ENCODE peak calls at places on chromosomes 7 and 10, in eight cellular contexts. A is T follicular helper cell, C is NCI-H748 treated with DMSO at 0.1 percent for 48 hours, I is lung, N is AG10803, J is head of caudate nucleus, W is brain microvascular endothelial cell, G is COLO829. L is an unnamed sample.

GRCh38 chr10:124725791-124726190 is 18.4 kb downstream of the FAM53B start:
- DNase-seq in I (no peak), G (no peak), N (no peak), C (no peak), A (no peak), J (peak; percentile 13), W (no peak), L (no peak)

GRCh38 chr7:44867073-44867990 is 18.0 kb downstream of the PURB start:
- DNase-seq in N (peak; percentile 82), C (no peak), I (no peak), W (peak; percentile 95), J (no peak), A (no peak), G (peak; percentile 37), L (no peak)

GRCh38 chr7:99729501-99730261 is 5.3 kb downstream of the CYP3A7 start:
- DNase-seq in C (no peak), A (no peak), J (no peak), W (no peak), G (peak; percentile 34), I (no peak), N (peak; percentile 34), L (no peak)

GRCh38 chr7:137656227-137656849 is 190.4 kb downstream of the DGKI start:
- DNase-seq in G (peak; percentile 89), W (peak; percentile 83), A (peak; percentile 16), N (peak; percentile 77), J (peak; percentile 77), I (peak; percentile 70), C (peak; percentile 71), L (peak; percentile 61)

GRCh38 chr10:92420554-92421275 is 129.7 kb downstream of the MARCHF5 start:
- DNase-seq in N (no peak), A (no peak), G (no peak), J (no peak), W (no peak), I (no peak), C (no peak), L (no peak)

GRCh38 chr10:98916751-98917150 is 318.9 kb downstream of the HPSE2 start:
- DNase-seq in J (no peak), C (no peak), G (peak; percentile 35), A (no peak), W (peak; percentile 20), I (no peak), N (no peak), L (no peak)

GRCh38 chr10:75398238-75398629 is 3.3 kb downstream of the ZNF503 start:
- DNase-seq in W (no peak), J (no peak), A (no peak), I (no peak), G (no peak), N (no peak), C (no peak), L (no peak)

GRCh38 chr10:62662471-62662870 is 142.0 kb upstream of the ADO start:
- DNase-seq in J (no peak), C (no peak), G (no peak), I (no peak), W (no peak), A (no peak), N (no peak), L (no peak)

GRCh38 chr7:114051871-114052324 is 133.1 kb upstream of the PPP1R3A start:
- DNase-seq in I (no peak), A (no peak), W (no peak), N (no peak), J (no peak), G (no peak), C (no peak), L (no peak)

GRCh38 chr10:74977913-74978847 is 133.3 kb upstream of the SAMD8 start:
- DNase-seq in C (no peak), A (no peak), G (no peak), J (no peak), N (no peak), W (no peak), I (no peak), L (no peak)

GRCh38 chr7:70479153-70480021 is 652.6 kb upstream of the GALNT17 start:
- DNase-seq in A (no peak), C (no peak), W (no peak), J (no peak), I (no peak), N (no peak), G (no peak), L (no peak)

GRCh38 chr7:47149208-47149864 is 432.6 kb downstream of the TNS3 start:
- DNase-seq in W (no peak), N (no peak), G (no peak), J (no peak), I (no peak), A (no peak), C (no peak), L (no peak)

GRCh38 chr10:74502963-74503608 is 323.3 kb upstream of the KAT6B start:
- DNase-seq in N (peak; percentile 52), W (peak; percentile 37), A (no peak), J (no peak), G (peak; percentile 8), I (no peak), C (no peak), L (no peak)

GRCh38 chr10:34479520-34480179 is 335.4 kb downstream of the PARD3 start:
- DNase-seq in I (no peak), N (no peak), G (no peak), W (no peak), C (no peak), A (no peak), J (no peak), L (no peak)

GRCh38 chr10:114239117-114239993 is at the start of gene VWA2:
- DNase-seq in C (peak; percentile 59), J (no peak), I (peak; percentile 48), W (no peak), G (no peak), N (no peak), A (no peak), L (peak; percentile 66)

L was measured in progenitor cell of endocrine pancreas.